ENCODE peak calls at places on chromosomes 12 and 14, in four cellular contexts. One of them, this sample, is unnamed.
A peak's percentile ranks its signal among the peaks of the same experiment; 100 is the strongest.

GRCh38 chr12:79886917-79887519 is 47.9 kb downstream of the PPP1R12A start:
- DNase-seq in bronchial epithelial cell: peak; percentile 74
- DNase-seq in HT-29: peak; percentile 74
- DNase-seq in HFFc6: peak; percentile 62
- DNase-seq in this sample: peak; percentile 49

GRCh38 chr12:132189378-132190011 is 45.2 kb downstream of the NOC4L start:
- DNase-seq in bronchial epithelial cell: peak; percentile 77
- DNase-seq in HFFc6: peak; percentile 89
- DNase-seq in HT-29: peak; percentile 81
- DNase-seq in this sample: peak; percentile 71

GRCh38 chr12:8034802-8035201 is 2.3 kb downstream of the FOXJ2 start:
- DNase-seq in HFFc6: no peak
- DNase-seq in bronchial epithelial cell: no peak
- DNase-seq in HT-29: peak; percentile 10
- DNase-seq in this sample: no peak

GRCh38 chr12:110627500-110628195 is 13.7 kb downstream of the TCTN1 start:
- DNase-seq in HFFc6: no peak
- DNase-seq in bronchial epithelial cell: no peak
- DNase-seq in HT-29: no peak
- DNase-seq in this sample: no peak

GRCh38 chr14:30903285-30904124 is 29.1 kb downstream of the COCH start:
- DNase-seq in HFFc6: no peak
- DNase-seq in HT-29: no peak
- DNase-seq in bronchial epithelial cell: no peak
- DNase-seq in this sample: no peak

GRCh38 chr12:91222746-91223145 is 40.1 kb upstream of the DCN start:
- DNase-seq in HT-29: no peak
- DNase-seq in HFFc6: peak; percentile 59
- DNase-seq in bronchial epithelial cell: peak; percentile 51
- DNase-seq in this sample: peak; percentile 46

GRCh38 chr12:4307593-4308333 is 13.2 kb upstream of the TIGAR start:
- DNase-seq in bronchial epithelial cell: peak; percentile 94
- DNase-seq in HT-29: peak; percentile 86
- DNase-seq in HFFc6: peak; percentile 81
- DNase-seq in this sample: peak; percentile 55

GRCh38 chr14:76274324-76274723 is 101.6 kb upstream of the ESRRB start:
- DNase-seq in HT-29: no peak
- DNase-seq in HFFc6: no peak
- DNase-seq in bronchial epithelial cell: no peak
- DNase-seq in this sample: no peak

GRCh38 chr12:55658635-55659391 is 22.1 kb downstream of the OR10P1 start:
- DNase-seq in HFFc6: no peak
- DNase-seq in bronchial epithelial cell: peak; percentile 30
- DNase-seq in HT-29: no peak
- DNase-seq in this sample: no peak

GRCh38 chr12:105485321-105485910 is 154.9 kb downstream of the C12orf75 start:
- DNase-seq in bronchial epithelial cell: peak; percentile 5
- DNase-seq in HT-29: no peak
- DNase-seq in HFFc6: peak; percentile 73
- DNase-seq in this sample: peak; percentile 67

GRCh38 chr12:116053479-116054195 is 223.9 kb downstream of the MED13L start:
- DNase-seq in HT-29: no peak
- DNase-seq in HFFc6: peak; percentile 50
- DNase-seq in bronchial epithelial cell: peak; percentile 41
- DNase-seq in this sample: no peak

GRCh38 chr12:26863515-26863914 is 30.5 kb upstream of the ITPR2 start:
- DNase-seq in HT-29: peak; percentile 42
- DNase-seq in HFFc6: no peak
- DNase-seq in bronchial epithelial cell: peak; percentile 28
- DNase-seq in this sample: no peak

GRCh38 chr12:122646568-122647220 is 56.5 kb downstream of the HCAR2 start:
- DNase-seq in HT-29: no peak
- DNase-seq in bronchial epithelial cell: peak; percentile 66
- DNase-seq in HFFc6: peak; percentile 80
- DNase-seq in this sample: peak; percentile 64

GRCh38 chr14:53896773-53897172 is 59.9 kb downstream of the BMP4 start:
- DNase-seq in HT-29: no peak
- DNase-seq in HFFc6: no peak
- DNase-seq in bronchial epithelial cell: no peak
- DNase-seq in this sample: no peak

GRCh38 chr12:15163001-15163400 is 58.2 kb downstream of the RERG start:
- DNase-seq in bronchial epithelial cell: peak; percentile 12
- DNase-seq in HFFc6: no peak
- DNase-seq in HT-29: no peak
- DNase-seq in this sample: no peak

GRCh38 chr12:63790608-63790945 is 10.9 kb downstream of the RXYLT1 start:
- DNase-seq in HT-29: no peak
- DNase-seq in HFFc6: no peak
- DNase-seq in bronchial epithelial cell: no peak
- DNase-seq in this sample: no peak

GRCh38 chr14:61761557-61761956 is 663 bp upstream of the SNAPC1 start:
- DNase-seq in HFFc6: no peak
- DNase-seq in HT-29: no peak
- DNase-seq in bronchial epithelial cell: no peak
- DNase-seq in this sample: no peak

GRCh38 chr12:4609071-4609470 is 39.8 kb downstream of the AKAP3 start:
- DNase-seq in HT-29: no peak
- DNase-seq in HFFc6: no peak
- DNase-seq in bronchial epithelial cell: no peak
- DNase-seq in this sample: no peak

GRCh38 chr12:119592232-119592631 is 1.3 kb upstream of the TMEM233 start:
- DNase-seq in HFFc6: no peak
- DNase-seq in HT-29: no peak
- DNase-seq in bronchial epithelial cell: peak; percentile 5
- DNase-seq in this sample: peak; percentile 53

GRCh38 chr12:57889541-57889989 is 43.0 kb upstream of the CTDSP2 start:
- DNase-seq in HT-29: peak; percentile 16
- DNase-seq in bronchial epithelial cell: peak; percentile 81
- DNase-seq in HFFc6: peak; percentile 39
- DNase-seq in this sample: peak; percentile 41

GRCh38 chr14:100088226-100088625 is 23.0 kb downstream of the EVL start:
- DNase-seq in HFFc6: no peak
- DNase-seq in bronchial epithelial cell: no peak
- DNase-seq in HT-29: no peak
- DNase-seq in this sample: no peak

GRCh38 chr12:58529897-58530296 is 390.4 kb downstream of the LRIG3 start:
- DNase-seq in bronchial epithelial cell: peak; percentile 90
- DNase-seq in HT-29: no peak
- DNase-seq in HFFc6: peak; percentile 92
- DNase-seq in this sample: peak; percentile 92

GRCh38 chr14:104399432-104400155 is 180.0 kb upstream of the C14orf180 start:
- DNase-seq in HT-29: no peak
- DNase-seq in bronchial epithelial cell: no peak
- DNase-seq in HFFc6: no peak
- DNase-seq in this sample: peak; percentile 1

GRCh38 chr12:44184499-44185206 is 348.8 kb downstream of the TMEM117 start:
- DNase-seq in bronchial epithelial cell: no peak
- DNase-seq in HFFc6: no peak
- DNase-seq in HT-29: no peak
- DNase-seq in this sample: no peak

GRCh38 chr12:100468126-100468525 is 5.5 kb upstream of the NR1H4 start:
- DNase-seq in bronchial epithelial cell: no peak
- DNase-seq in HFFc6: no peak
- DNase-seq in HT-29: no peak
- DNase-seq in this sample: no peak

GRCh38 chr12:18153826-18154225 is 63.8 kb upstream of the RERGL start:
- DNase-seq in HFFc6: no peak
- DNase-seq in HT-29: no peak
- DNase-seq in bronchial epithelial cell: no peak
- DNase-seq in this sample: no peak

GRCh38 chr12:56486694-56487093 is 1.3 kb downstream of the GLS2 start:
- DNase-seq in HFFc6: no peak
- DNase-seq in HT-29: no peak
- DNase-seq in bronchial epithelial cell: no peak
- DNase-seq in this sample: no peak

GRCh38 chr12:68510394-68510793 is 100.3 kb upstream of the RAP1B start:
- DNase-seq in bronchial epithelial cell: peak; percentile 59
- DNase-seq in HT-29: no peak
- DNase-seq in HFFc6: no peak
- DNase-seq in this sample: no peak